ENCODE peak calls at places on chromosomes 16 and 17, in ten cellular contexts. V, R, B, X, T, N, Q, Z, G and E are unnamed samples.

GRCh38 chr17:77456951-77457548 is 316.3 kb downstream of the SEC14L1 start:
- DNase-seq in V (no peak), R (no peak), B (no peak), X (no peak), T (no peak), N (no peak), Q (no peak), Z (no peak), G (no peak), E (no peak)

GRCh38 chr17:78706271-78706915 is 75.7 kb downstream of the CYTH1 start:
- DNase-seq in V (no peak), R (no peak), B (no peak), X (no peak), T (peak; percentile 20), N (no peak), Q (no peak), Z (no peak), G (no peak), E (peak; percentile 40)

GRCh38 chr17:79830763-79831366 is 8.4 kb downstream of the CBX4 start:
- DNase-seq in V (no peak), R (no peak), B (no peak), X (no peak), T (no peak), N (no peak), Q (no peak), Z (no peak), G (no peak), E (no peak)

GRCh38 chr17:48055531-48056245 is 7.5 kb downstream of the NFE2L1 start:
- DNase-seq in V (no peak), R (no peak), B (peak; percentile 90), X (no peak), T (no peak), N (no peak), Q (peak; percentile 69), Z (no peak), G (no peak), E (peak; percentile 93)

GRCh38 chr17:2362416-2362815 is 25.1 kb downstream of the SGSM2 start:
- DNase-seq in V (no peak), R (no peak), B (no peak), X (no peak), T (no peak), N (no peak), Q (no peak), Z (no peak), G (no peak), E (no peak)

GRCh38 chr17:35618628-35619027 is 31.5 kb downstream of the AP2B1 start:
- DNase-seq in V (no peak), R (no peak), B (no peak), X (no peak), T (no peak), N (no peak), Q (no peak), Z (no peak), G (no peak), E (no peak)

GRCh38 chr16:13306153-13306552 is 404.8 kb downstream of the SHISA9 start:
- DNase-seq in V (no peak), R (no peak), B (no peak), X (no peak), T (no peak), N (no peak), Q (no peak), Z (no peak), G (no peak), E (no peak)

GRCh38 chr16:84726670-84727467 is 27.1 kb downstream of the USP10 start:
- DNase-seq in V (peak; percentile 54), R (no peak), B (no peak), X (no peak), T (peak; percentile 45), N (no peak), Q (no peak), Z (no peak), G (no peak), E (no peak)

GRCh38 chr17:80850817-80851216 is 140.8 kb upstream of the CHMP6 start:
- DNase-seq in V (no peak), R (no peak), B (no peak), X (no peak), T (no peak), N (no peak), Q (no peak), Z (no peak), G (no peak), E (peak; percentile 32)

GRCh38 chr17:49564638-49565037 is 11.0 kb upstream of the NXPH3 start:
- DNase-seq in V (no peak), R (no peak), B (no peak), X (no peak), T (no peak), N (no peak), Q (no peak), Z (no peak), G (no peak), E (no peak)

GRCh38 chr16:74951676-74952075 is 33.2 kb downstream of the WDR59 start:
- DNase-seq in V (no peak), R (no peak), B (no peak), X (no peak), T (no peak), N (no peak), Q (no peak), Z (no peak), G (no peak), E (no peak)

GRCh38 chr16:21076186-21076883 is 74.3 kb downstream of the DNAH3 start:
- DNase-seq in V (no peak), R (no peak), B (no peak), X (no peak), T (peak; percentile 9), N (no peak), Q (no peak), Z (no peak), G (no peak), E (no peak)

GRCh38 chr16:10809706-10810105 is 8.9 kb downstream of the TVP23A start:
- DNase-seq in V (no peak), R (no peak), B (no peak), X (no peak), T (no peak), N (no peak), Q (no peak), Z (no peak), G (no peak), E (no peak)
- H3K4me3 ChIP-seq in V (no peak overlapping the region), R (no peak overlapping the region), B (no peak overlapping the region), X (no peak overlapping the region), T (no peak overlapping the region), N (no peak overlapping the region), Q (no peak overlapping the region), Z (no peak overlapping the region), G (no peak overlapping the region), E (no peak overlapping the region)

GRCh38 chr17:16406742-16407674 is 8.4 kb upstream of the TRPV2 start:
- DNase-seq in V (peak; percentile 61), R (peak; percentile 68), B (no peak), X (peak; percentile 10), T (peak; percentile 49), N (peak; percentile 88), Q (peak; percentile 23), Z (no peak), G (peak; percentile 36), E (no peak)

GRCh38 chr17:16407911-16408588 is 7.3 kb upstream of the TRPV2 start:
- DNase-seq in V (peak; percentile 70), R (peak; percentile 52), B (peak; percentile 63), X (no peak), T (peak; percentile 71), N (peak; percentile 76), Q (peak; percentile 60), Z (no peak), G (peak; percentile 59), E (peak; percentile 81)
- H3K4me3 ChIP-seq in V (no peak overlapping the region), R (no peak overlapping the region), B (no peak overlapping the region), X (no peak overlapping the region), T (no peak overlapping the region), N (no peak overlapping the region), Q (no peak overlapping the region), Z (no peak overlapping the region), G (peak overlapping the region; percentile 4), E (peak overlapping the region; percentile 13)

DNA sequence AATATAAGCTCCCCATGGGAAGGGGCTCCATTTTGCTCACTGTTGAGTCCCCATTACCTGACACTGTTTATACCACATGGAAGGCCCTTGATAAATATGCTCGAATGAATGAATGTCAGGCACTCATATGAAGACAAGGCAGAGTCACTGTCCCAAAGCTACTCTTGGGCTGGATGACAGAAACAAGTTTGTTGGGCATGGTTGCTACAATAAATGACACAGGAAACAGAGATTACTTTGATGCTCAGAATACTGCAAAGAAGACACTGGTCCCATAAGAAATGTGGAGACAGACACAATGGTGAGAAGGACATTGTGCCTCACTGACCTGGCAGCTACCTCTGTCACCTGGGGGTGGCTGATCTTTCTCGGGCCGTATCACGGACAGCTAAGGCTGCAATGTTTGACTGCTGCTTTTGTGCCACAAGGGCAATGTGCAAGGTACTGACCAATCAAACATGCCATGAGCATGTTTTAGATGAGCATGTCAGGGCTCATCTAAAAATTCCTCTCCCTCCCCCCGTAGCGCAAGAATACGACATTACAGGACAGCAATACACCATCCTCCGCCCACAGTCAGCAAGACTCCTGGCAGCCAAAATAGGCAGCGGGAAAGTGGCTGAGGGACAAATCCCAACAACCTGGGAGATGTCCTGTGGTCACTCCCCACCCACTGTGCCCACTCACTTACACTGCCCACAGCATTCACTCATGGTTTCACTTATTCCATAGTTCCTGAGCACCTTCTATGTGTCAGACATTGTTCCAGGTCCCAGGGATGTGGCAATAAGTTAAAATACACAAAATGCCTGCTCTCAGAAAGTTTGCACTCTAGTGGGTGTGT is 5.0 kb downstream of the PIK3R6 start:
- DNase-seq in V (no peak), R (no peak), B (no peak), X (no peak), T (no peak), N (no peak), Q (no peak), Z (no peak), G (peak; percentile 61), E (no peak)
- H3K4me3 ChIP-seq in V (no peak overlapping the region), R (no peak overlapping the region), B (no peak overlapping the region), X (no peak overlapping the region), T (no peak overlapping the region), N (no peak overlapping the region), Q (no peak overlapping the region), Z (no peak overlapping the region), G (no peak overlapping the region), E (no peak overlapping the region)

GRCh38 chr17:37425268-37425667 is 18.6 kb downstream of the TADA2A start:
- DNase-seq in V (no peak), R (no peak), B (no peak), X (no peak), T (no peak), N (no peak), Q (no peak), Z (no peak), G (no peak), E (no peak)

GRCh38 chr17:37430051-37430591 is 23.4 kb downstream of the TADA2A start:
- DNase-seq in V (no peak), R (no peak), B (peak; percentile 39), X (no peak), T (no peak), N (no peak), Q (no peak), Z (no peak), G (no peak), E (peak; percentile 50)

GRCh38 chr17:37432671-37433070 is 26.0 kb downstream of the TADA2A start:
- DNase-seq in V (no peak), R (no peak), B (no peak), X (no peak), T (no peak), N (no peak), Q (no peak), Z (no peak), G (no peak), E (no peak)

GRCh38 chr17:37429039-37429438 is 22.4 kb downstream of the TADA2A start:
- DNase-seq in V (no peak), R (no peak), B (no peak), X (no peak), T (no peak), N (no peak), Q (no peak), Z (no peak), G (no peak), E (no peak)

GRCh38 chr17:37429442-37429841 is 22.8 kb downstream of the TADA2A start:
- DNase-seq in V (no peak), R (no peak), B (no peak), X (no peak), T (no peak), N (no peak), Q (no peak), Z (no peak), G (no peak), E (no peak)
- H3K4me3 ChIP-seq in V (no peak overlapping the region), R (no peak overlapping the region), B (no peak overlapping the region), X (no peak overlapping the region), T (no peak overlapping the region), N (no peak overlapping the region), Q (no peak overlapping the region), Z (no peak overlapping the region), G (no peak overlapping the region), E (no peak overlapping the region)